ENCODE peak calls at places on chromosomes 4 and X, in ten cellular contexts. X, B, S, G, K, P, Z, V, M and D are unnamed samples. For H3K9me3, the result is how much of the 10 kb centered on the place peaks cover.

GRCh38 chr4:54913751-54914526 is 211.5 kb downstream of the KDR start:
- DNase-seq in X (no peak), B (no peak), S (no peak), G (no peak), K (no peak), P (no peak), Z (peak), V (no peak), M (no peak), D (no peak)

GRCh38 chrX:40009890-40010289 is 87.9 kb downstream of the BCOR start:
- DNase-seq in X (no peak), B (no peak), S (no peak), G (no peak), K (no peak), P (no peak), Z (no peak), V (no peak), M (no peak), D (no peak)

GRCh38 chr4:158327525-158327924 is 117.2 kb downstream of the TMEM144 start:
- DNase-seq in X (peak), B (no peak), S (no peak), G (no peak), K (no peak), P (no peak), Z (peak), V (no peak), M (no peak), D (peak)

GRCh38 chr4:602559-602942 is 22.8 kb upstream of the PDE6B start:
- DNase-seq in X (peak), B (no peak), S (no peak), G (peak), K (no peak), P (peak), Z (peak), V (no peak), M (peak), D (peak)

GRCh38 chrX:97898798-97899197 is 1015.1 kb downstream of the RPA4 start:
- DNase-seq in X (no peak), B (no peak), S (no peak), G (no peak), K (no peak), P (no peak), Z (no peak), V (no peak), M (no peak), D (no peak)

GRCh38 chrX:77668391-77669237 is 117.4 kb downstream of the ATRX start:
- DNase-seq in X (no peak), B (no peak), S (no peak), G (no peak), K (no peak), P (no peak), Z (no peak), V (no peak), M (no peak), D (no peak)

GRCh38 chr4:154982187-154983047 is 201.3 kb downstream of the RBM46 start:
- DNase-seq in X (peak), B (peak), S (peak), G (no peak), K (no peak), P (peak), Z (peak), V (no peak), M (peak), D (peak)

GRCh38 chr4:85391011-85391410 is 83.9 kb upstream of the ARHGAP24 start:
- DNase-seq in X (no peak), B (no peak), S (no peak), G (no peak), K (no peak), P (no peak), Z (no peak), V (no peak), M (no peak), D (no peak)

GRCh38 chr4:77921701-77922100 is 59.1 kb downstream of the MRPL1 start:
- DNase-seq in X (no peak), B (no peak), S (peak), G (no peak), K (no peak), P (no peak), Z (peak), V (no peak), M (no peak), D (no peak)

GRCh38 chrX:77451041-77451440 is 3.9 kb downstream of the FGF16 start:
- DNase-seq in X (no peak), B (no peak), S (no peak), G (no peak), K (no peak), P (no peak), Z (no peak), V (no peak), M (no peak), D (no peak)

GRCh38 chr4:57854748-57855147 is 744.6 kb upstream of the IGFBP7 start:
- DNase-seq in X (peak), B (no peak), S (no peak), G (no peak), K (no peak), P (no peak), Z (no peak), V (no peak), M (no peak), D (no peak)

GRCh38 chr4:177118596-177118995 is 191.1 kb upstream of the NEIL3 start:
- DNase-seq in X (no peak), B (peak), S (no peak), G (no peak), K (no peak), P (no peak), Z (no peak), V (no peak), M (no peak), D (no peak)

GRCh38 chr4:1567519-1567807 is 116.7 kb downstream of the FAM53A start:
- DNase-seq in X (no peak), B (peak), S (no peak), G (no peak), K (no peak), P (no peak), Z (no peak), V (no peak), M (peak), D (no peak)

GRCh38 chrX:121256653-121257052 is 209.2 kb downstream of the GLUD2 start:
- DNase-seq in X (no peak), B (no peak), S (no peak), G (no peak), K (no peak), P (no peak), Z (no peak), V (no peak), M (no peak), D (no peak)

GRCh38 chr4:139675156-139675555 is 9.5 kb downstream of the MGST2 start:
- DNase-seq in X (no peak), B (no peak), S (no peak), G (no peak), K (no peak), P (no peak), Z (no peak), V (no peak), M (no peak), D (no peak)

GRCh38 chr4:125350736-125351135 is 36.0 kb downstream of the FAT4 start:
- DNase-seq in X (no peak), B (no peak), S (no peak), G (no peak), K (no peak), P (no peak), Z (no peak), V (no peak), M (no peak), D (no peak)

GRCh38 chrX:110401142-110401541 is 42.5 kb downstream of the RTL9 start:
- DNase-seq in X (no peak), B (no peak), S (no peak), G (no peak), K (no peak), P (no peak), Z (no peak), V (no peak), M (no peak), D (no peak)

GRCh38 chr4:71864380-71864779 is 80.5 kb upstream of the GC start:
- DNase-seq in X (no peak), B (no peak), S (no peak), G (no peak), K (no peak), P (no peak), Z (no peak), V (no peak), M (no peak), D (no peak)

GRCh38 chrX:150913511-150913910 is 15.0 kb upstream of the CD99L2 start:
- DNase-seq in X (no peak), B (no peak), S (no peak), G (no peak), K (no peak), P (no peak), Z (no peak), V (no peak), M (no peak), D (no peak)

GRCh38 chr4:112127736-112128322 is 17.4 kb upstream of the FAM241A start:
- DNase-seq in X (no peak), B (no peak), S (no peak), G (no peak), K (no peak), P (no peak), Z (no peak), V (no peak), M (no peak), D (no peak)

GRCh38 chrX:44042731-44043130 is 69.5 kb upstream of the NDP start:
- DNase-seq in X (no peak), B (no peak), S (no peak), G (no peak), K (no peak), P (no peak), Z (no peak), V (no peak), M (no peak), D (no peak)

GRCh38 chr4:22237846-22238513 is 277.9 kb downstream of the ADGRA3 start:
- DNase-seq in X (peak), B (no peak), S (no peak), G (no peak), K (no peak), P (no peak), Z (peak), V (no peak), M (no peak), D (no peak)

GRCh38 chr4:4918067-4918466 is 58.6 kb downstream of the MSX1 start:
- DNase-seq in X (no peak), B (no peak), S (no peak), G (no peak), K (no peak), P (no peak), Z (no peak), V (no peak), M (no peak), D (no peak)

GRCh38 chr4:7867191-7867590 is 72.5 kb downstream of the AFAP1 start:
- DNase-seq in X (no peak), B (no peak), S (no peak), G (no peak), K (no peak), P (no peak), Z (no peak), V (no peak), M (no peak), D (no peak)

GRCh38 chr4:7867701-7868429 is 71.8 kb downstream of the AFAP1 start:
- DNase-seq in X (no peak), B (no peak), S (peak), G (no peak), K (no peak), P (no peak), Z (no peak), V (no peak), M (no peak), D (no peak)

GRCh38 chr4:7868430-7868775 is 71.3 kb downstream of the AFAP1 start:
- DNase-seq in X (no peak), B (no peak), S (no peak), G (no peak), K (no peak), P (no peak), Z (no peak), V (no peak), M (no peak), D (no peak)

GRCh38 chr4:7871356-7871755 is 68.3 kb downstream of the AFAP1 start:
- DNase-seq in X (no peak), B (no peak), S (no peak), G (no peak), K (no peak), P (no peak), Z (no peak), V (no peak), M (no peak), D (no peak)

GRCh38 chr4:7868892-7869471 is 70.7 kb downstream of the AFAP1 start:
- DNase-seq in X (no peak), B (no peak), S (no peak), G (no peak), K (no peak), P (no peak), Z (no peak), V (no peak), M (no peak), D (no peak)
- H3K27ac ChIP-seq in X (no peak), B (no peak), S (peak), G (no peak), K (peak), P (no peak), Z (no peak), V (peak), M (no peak), D (no peak)

DNA sequence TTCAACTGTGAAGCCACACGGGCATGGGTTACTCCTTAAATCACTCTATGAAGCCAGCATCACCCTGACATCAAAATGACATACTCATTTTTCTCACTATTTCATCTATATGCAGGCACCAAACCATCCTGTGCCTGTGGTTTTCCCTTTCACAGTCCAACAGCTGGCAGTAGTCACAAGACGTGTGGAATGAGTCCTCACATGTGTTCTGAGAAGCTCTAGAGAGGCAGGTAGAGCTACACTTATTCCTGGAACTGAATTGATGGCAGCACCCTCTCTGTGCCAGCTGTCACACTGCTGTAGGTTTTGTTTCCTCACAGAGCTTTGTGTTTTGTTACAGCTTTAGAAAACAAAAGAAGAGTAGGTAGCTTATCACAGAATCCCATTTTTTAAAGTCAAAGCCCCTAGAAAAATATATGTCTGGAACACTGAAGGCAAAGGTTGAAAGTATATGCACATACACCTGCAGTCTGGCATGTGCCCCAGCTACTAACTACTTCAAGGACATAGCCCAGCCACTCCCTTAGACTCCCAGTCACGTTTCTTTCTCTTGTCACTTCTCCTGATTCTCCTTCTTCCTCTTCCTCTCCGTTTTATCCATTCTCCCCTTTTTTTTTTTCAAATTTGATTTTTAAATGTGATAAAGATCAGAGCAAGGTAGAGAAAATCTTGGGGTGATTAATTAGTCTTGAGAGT is 107.1 kb downstream of the ANXA10 start:
- DNase-seq in X (no peak), B (no peak), S (no peak), G (no peak), K (no peak), P (no peak), Z (no peak), V (no peak), M (no peak), D (no peak)
- H3K9me3 ChIP-seq in X (under half), B (under half), S (under half), G (under half), K (under half), P (under half), Z (under half), V (under half), M (under half), D (under half)

GRCh38 chr4:187179086-187180070 is 455.7 kb upstream of the FAT1 start:
- DNase-seq in X (peak), B (no peak), S (no peak), G (no peak), K (no peak), P (no peak), Z (no peak), V (no peak), M (no peak), D (no peak)
- H3K27ac ChIP-seq in X (no peak), B (no peak), S (no peak), G (no peak), K (no peak), P (no peak), Z (no peak), V (no peak), M (no peak), D (no peak)

GRCh38 chr4:159444668-159445067 is 341.8 kb downstream of the RAPGEF2 start:
- DNase-seq in X (no peak), B (no peak), S (no peak), G (no peak), K (no peak), P (no peak), Z (no peak), V (no peak), M (no peak), D (no peak)

GRCh38 chr4:159445671-159446070 is 342.8 kb downstream of the RAPGEF2 start:
- DNase-seq in X (peak), B (no peak), S (no peak), G (no peak), K (no peak), P (no peak), Z (no peak), V (no peak), M (no peak), D (no peak)

GRCh38 chr4:159447296-159447695 is 344.4 kb downstream of the RAPGEF2 start:
- DNase-seq in X (no peak), B (no peak), S (no peak), G (no peak), K (no peak), P (no peak), Z (no peak), V (no peak), M (no peak), D (no peak)

GRCh38 chr4:159443975-159444374 is 341.1 kb downstream of the RAPGEF2 start:
- DNase-seq in X (no peak), B (no peak), S (no peak), G (no peak), K (no peak), P (no peak), Z (no peak), V (no peak), M (no peak), D (no peak)

DNA sequence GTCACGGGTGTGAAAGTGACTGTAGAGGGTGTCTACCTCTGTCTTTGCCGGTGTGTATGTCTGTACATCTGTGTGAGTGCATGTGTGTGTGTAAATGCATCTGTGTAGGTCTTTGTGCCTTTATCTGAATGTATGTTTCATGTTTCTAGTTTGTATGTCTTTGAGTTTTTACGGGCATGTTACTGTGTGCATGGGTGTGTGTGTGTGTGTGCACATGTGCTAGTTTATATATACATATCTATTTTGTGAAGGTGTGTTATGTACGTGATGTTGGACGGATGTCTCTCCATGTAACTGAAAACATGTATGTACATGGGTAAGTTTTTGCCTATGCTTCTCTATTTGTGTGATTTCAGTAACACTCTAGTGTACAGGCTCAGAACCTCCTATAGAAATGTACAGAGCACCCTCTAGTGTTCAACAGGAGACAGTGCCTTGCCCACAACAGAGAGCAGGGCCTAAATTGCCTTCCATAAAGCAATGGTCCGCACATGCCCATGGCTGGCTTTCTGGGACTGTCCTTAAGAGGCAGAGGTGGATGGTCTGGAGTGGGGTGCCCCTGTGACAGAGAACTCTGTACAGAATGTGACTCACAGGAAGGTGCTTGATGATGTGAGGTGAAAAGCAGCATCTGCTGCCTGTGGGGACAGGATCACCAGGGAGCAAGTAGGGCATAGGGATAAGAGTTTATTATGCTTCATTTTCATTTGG is 343.5 kb downstream of the RAPGEF2 start:
- DNase-seq in X (peak), B (peak), S (peak), G (no peak), K (no peak), P (peak), Z (peak), V (no peak), M (peak), D (peak)
- H3K9me3 ChIP-seq in X (under half), B (under half), S (under half), G (under half), K (under half), P (under half), Z (under half), V (under half), M (under half), D (under half)

GRCh38 chr4:52989865-52990264 is 127.7 kb downstream of the RASL11B start:
- DNase-seq in X (no peak), B (no peak), S (no peak), G (no peak), K (no peak), P (no peak), Z (no peak), V (no peak), M (no peak), D (no peak)
- H3K27ac ChIP-seq in X (no peak), B (no peak), S (no peak), G (no peak), K (no peak), P (no peak), Z (no peak), V (no peak), M (no peak), D (no peak)

DNA sequence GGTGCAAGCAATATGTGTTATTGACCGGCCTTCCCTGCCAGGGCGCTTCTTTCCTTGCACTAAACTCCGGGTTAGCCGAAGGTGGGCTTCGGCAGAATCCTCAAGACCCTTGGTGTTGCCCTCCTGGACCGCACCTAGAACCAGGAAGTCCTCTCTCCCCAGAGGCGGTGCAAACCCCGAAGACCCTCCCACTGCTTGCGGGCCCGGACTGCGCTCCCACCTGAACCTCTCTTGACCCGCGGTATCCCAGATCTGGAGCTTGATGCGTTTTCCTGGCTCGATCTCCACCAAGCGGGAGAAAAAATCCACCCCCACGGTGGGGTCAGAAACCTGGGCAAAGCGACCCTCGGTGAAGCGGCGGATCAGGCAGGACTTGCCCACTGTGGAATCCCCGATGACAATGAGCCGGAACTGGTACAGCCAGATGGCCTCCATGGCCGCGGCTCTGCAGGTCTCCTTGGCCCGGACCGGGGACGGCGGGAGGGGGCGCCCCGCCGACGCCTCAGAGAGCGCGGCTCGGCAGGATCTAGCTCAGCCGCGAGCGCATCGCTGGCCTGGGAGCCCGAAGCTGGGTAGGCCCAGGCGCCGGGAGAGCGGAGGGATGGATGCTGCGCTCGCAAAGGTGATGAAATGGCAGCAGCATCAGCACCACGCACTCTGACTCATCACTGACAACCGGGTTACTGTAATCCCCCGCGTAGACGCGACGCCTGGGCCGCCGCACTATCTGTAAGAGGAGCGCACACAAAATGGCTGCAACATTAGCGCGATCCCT is at the start of gene RAB39B:
- DNase-seq in X (peak), B (peak), S (peak), G (peak), K (peak), P (peak), Z (peak), V (no peak), M (peak), D (peak)
- H3K9me3 ChIP-seq in X (under half), B (under half), S (under half), G (under half), K (under half), P (under half), Z (under half), V (under half), M (under half), D (under half)